ENCODE peak calls at places on chromosomes 3 and 15, in five cellular contexts. One of them, this sample, is unnamed.

GRCh38 chr3:195041871-195042740 is 228.9 kb downstream of the XXYLT1 start:
- DNase-seq in pulmonary artery endothelial cell: no peak
- DNase-seq in activated naive CD8-positive, alpha-beta T cell treated with anti-CD3 and anti-CD28 coated beads for 36 hours: no peak
- DNase-seq in mucosa of gallbladder: no peak
- DNase-seq in BJ: no peak
- DNase-seq in this sample: no peak

GRCh38 chr3:154642066-154642619 is 212.2 kb upstream of the GPR149 start:
- DNase-seq in activated naive CD8-positive, alpha-beta T cell treated with anti-CD3 and anti-CD28 coated beads for 36 hours: no peak
- DNase-seq in pulmonary artery endothelial cell: no peak
- DNase-seq in mucosa of gallbladder: no peak
- DNase-seq in BJ: no peak
- DNase-seq in this sample: no peak

GRCh38 chr3:33074217-33075067 is 22.5 kb downstream of the GLB1 start:
- DNase-seq in activated naive CD8-positive, alpha-beta T cell treated with anti-CD3 and anti-CD28 coated beads for 36 hours: peak
- DNase-seq in BJ: no peak
- DNase-seq in pulmonary artery endothelial cell: peak
- DNase-seq in mucosa of gallbladder: peak
- DNase-seq in this sample: peak

GRCh38 chr15:65421360-65422215 is 1.2 kb downstream of the IGDCC4 start:
- DNase-seq in mucosa of gallbladder: peak
- DNase-seq in activated naive CD8-positive, alpha-beta T cell treated with anti-CD3 and anti-CD28 coated beads for 36 hours: no peak
- DNase-seq in BJ: no peak
- DNase-seq in pulmonary artery endothelial cell: no peak
- DNase-seq in this sample: no peak

GRCh38 chr3:187112934-187113793 is 26.1 kb downstream of the RPL39L start:
- DNase-seq in pulmonary artery endothelial cell: no peak
- DNase-seq in BJ: no peak
- DNase-seq in activated naive CD8-positive, alpha-beta T cell treated with anti-CD3 and anti-CD28 coated beads for 36 hours: no peak
- DNase-seq in mucosa of gallbladder: no peak
- DNase-seq in this sample: no peak

GRCh38 chr15:43376017-43376705 is 5.3 kb downstream of the TUBGCP4 start:
- DNase-seq in mucosa of gallbladder: no peak
- DNase-seq in BJ: no peak
- DNase-seq in activated naive CD8-positive, alpha-beta T cell treated with anti-CD3 and anti-CD28 coated beads for 36 hours: peak
- DNase-seq in pulmonary artery endothelial cell: no peak
- DNase-seq in this sample: peak

GRCh38 chr3:37945803-37946530 is 44.6 kb upstream of the VILL start:
- DNase-seq in mucosa of gallbladder: peak
- DNase-seq in pulmonary artery endothelial cell: peak
- DNase-seq in BJ: peak
- DNase-seq in activated naive CD8-positive, alpha-beta T cell treated with anti-CD3 and anti-CD28 coated beads for 36 hours: no peak
- DNase-seq in this sample: peak

GRCh38 chr3:149654188-149654601 is 3.6 kb downstream of the WWTR1 start:
- DNase-seq in pulmonary artery endothelial cell: no peak
- DNase-seq in BJ: no peak
- DNase-seq in mucosa of gallbladder: no peak
- DNase-seq in activated naive CD8-positive, alpha-beta T cell treated with anti-CD3 and anti-CD28 coated beads for 36 hours: no peak
- DNase-seq in this sample: no peak

GRCh38 chr15:48563944-48564343 is 81.6 kb downstream of the FBN1 start:
- DNase-seq in activated naive CD8-positive, alpha-beta T cell treated with anti-CD3 and anti-CD28 coated beads for 36 hours: no peak
- DNase-seq in mucosa of gallbladder: no peak
- DNase-seq in pulmonary artery endothelial cell: no peak
- DNase-seq in BJ: no peak
- DNase-seq in this sample: no peak

GRCh38 chr15:50135123-50135541 is 16.1 kb upstream of the ATP8B4 start:
- DNase-seq in mucosa of gallbladder: no peak
- DNase-seq in BJ: no peak
- DNase-seq in pulmonary artery endothelial cell: no peak
- DNase-seq in activated naive CD8-positive, alpha-beta T cell treated with anti-CD3 and anti-CD28 coated beads for 36 hours: peak
- DNase-seq in this sample: no peak

GRCh38 chr15:92098869-92099268 is 245.4 kb downstream of the SLCO3A1 start:
- DNase-seq in activated naive CD8-positive, alpha-beta T cell treated with anti-CD3 and anti-CD28 coated beads for 36 hours: no peak
- DNase-seq in pulmonary artery endothelial cell: no peak
- DNase-seq in mucosa of gallbladder: peak
- DNase-seq in BJ: no peak
- DNase-seq in this sample: no peak

GRCh38 chr3:172688588-172688987 is 22.3 kb downstream of the NCEH1 start:
- DNase-seq in activated naive CD8-positive, alpha-beta T cell treated with anti-CD3 and anti-CD28 coated beads for 36 hours: no peak
- DNase-seq in BJ: no peak
- DNase-seq in mucosa of gallbladder: no peak
- DNase-seq in pulmonary artery endothelial cell: no peak
- DNase-seq in this sample: no peak

GRCh38 chr15:98677345-98678059 is 29.2 kb downstream of the IGF1R start:
- DNase-seq in activated naive CD8-positive, alpha-beta T cell treated with anti-CD3 and anti-CD28 coated beads for 36 hours: no peak
- DNase-seq in BJ: no peak
- DNase-seq in mucosa of gallbladder: no peak
- DNase-seq in pulmonary artery endothelial cell: no peak
- DNase-seq in this sample: no peak

GRCh38 chr3:13115616-13115910 is 42.3 kb upstream of the IQSEC1 start:
- DNase-seq in BJ: no peak
- DNase-seq in pulmonary artery endothelial cell: no peak
- DNase-seq in activated naive CD8-positive, alpha-beta T cell treated with anti-CD3 and anti-CD28 coated beads for 36 hours: no peak
- DNase-seq in mucosa of gallbladder: no peak
- DNase-seq in this sample: no peak

GRCh38 chr3:193301441-193301840 is 60.4 kb downstream of the PLAAT1 start:
- DNase-seq in BJ: no peak
- DNase-seq in pulmonary artery endothelial cell: peak
- DNase-seq in mucosa of gallbladder: no peak
- DNase-seq in activated naive CD8-positive, alpha-beta T cell treated with anti-CD3 and anti-CD28 coated beads for 36 hours: no peak
- DNase-seq in this sample: peak

GRCh38 chr3:101193957-101194356 is 126.4 kb downstream of the IMPG2 start:
- DNase-seq in mucosa of gallbladder: no peak
- DNase-seq in BJ: no peak
- DNase-seq in pulmonary artery endothelial cell: no peak
- DNase-seq in activated naive CD8-positive, alpha-beta T cell treated with anti-CD3 and anti-CD28 coated beads for 36 hours: no peak
- DNase-seq in this sample: no peak

GRCh38 chr15:31487811-31488436 is 161.3 kb downstream of the KLF13 start:
- DNase-seq in mucosa of gallbladder: no peak
- DNase-seq in BJ: no peak
- DNase-seq in activated naive CD8-positive, alpha-beta T cell treated with anti-CD3 and anti-CD28 coated beads for 36 hours: peak
- DNase-seq in pulmonary artery endothelial cell: no peak
- DNase-seq in this sample: no peak

GRCh38 chr15:46312133-46312740 is 677.4 kb downstream of the SQOR start:
- DNase-seq in pulmonary artery endothelial cell: peak
- DNase-seq in activated naive CD8-positive, alpha-beta T cell treated with anti-CD3 and anti-CD28 coated beads for 36 hours: peak
- DNase-seq in mucosa of gallbladder: peak
- DNase-seq in BJ: no peak
- DNase-seq in this sample: peak

GRCh38 chr15:58447244-58448010 is 15.6 kb downstream of the LIPC start:
- DNase-seq in BJ: peak
- DNase-seq in pulmonary artery endothelial cell: no peak
- DNase-seq in mucosa of gallbladder: no peak
- DNase-seq in activated naive CD8-positive, alpha-beta T cell treated with anti-CD3 and anti-CD28 coated beads for 36 hours: no peak
- DNase-seq in this sample: peak

GRCh38 chr15:62889734-62890505 is 152.6 kb upstream of the TPM1 start:
- DNase-seq in BJ: no peak
- DNase-seq in activated naive CD8-positive, alpha-beta T cell treated with anti-CD3 and anti-CD28 coated beads for 36 hours: no peak
- DNase-seq in pulmonary artery endothelial cell: peak
- DNase-seq in mucosa of gallbladder: peak
- DNase-seq in this sample: peak

GRCh38 chr15:82301296-82302016 is 38.8 kb downstream of the SAXO2 start:
- DNase-seq in activated naive CD8-positive, alpha-beta T cell treated with anti-CD3 and anti-CD28 coated beads for 36 hours: no peak
- DNase-seq in pulmonary artery endothelial cell: no peak
- DNase-seq in mucosa of gallbladder: no peak
- DNase-seq in BJ: no peak
- DNase-seq in this sample: no peak

GRCh38 chr3:19901918-19902317 is 32.1 kb downstream of the EFHB start:
- DNase-seq in activated naive CD8-positive, alpha-beta T cell treated with anti-CD3 and anti-CD28 coated beads for 36 hours: no peak
- DNase-seq in BJ: no peak
- DNase-seq in pulmonary artery endothelial cell: no peak
- DNase-seq in mucosa of gallbladder: peak
- DNase-seq in this sample: no peak

GRCh38 chr3:30893678-30894325 is 659 bp downstream of the GADL1 start:
- DNase-seq in activated naive CD8-positive, alpha-beta T cell treated with anti-CD3 and anti-CD28 coated beads for 36 hours: no peak
- DNase-seq in pulmonary artery endothelial cell: no peak
- DNase-seq in BJ: no peak
- DNase-seq in mucosa of gallbladder: no peak
- DNase-seq in this sample: no peak

GRCh38 chr3:78255403-78255802 is 1215.5 kb downstream of the ROBO2 start:
- DNase-seq in pulmonary artery endothelial cell: no peak
- DNase-seq in mucosa of gallbladder: no peak
- DNase-seq in activated naive CD8-positive, alpha-beta T cell treated with anti-CD3 and anti-CD28 coated beads for 36 hours: no peak
- DNase-seq in BJ: peak
- DNase-seq in this sample: no peak

GRCh38 chr15:74977599-74977998 is 17.8 kb upstream of the SCAMP5 start:
- DNase-seq in BJ: no peak
- DNase-seq in mucosa of gallbladder: no peak
- DNase-seq in pulmonary artery endothelial cell: no peak
- DNase-seq in activated naive CD8-positive, alpha-beta T cell treated with anti-CD3 and anti-CD28 coated beads for 36 hours: no peak
- DNase-seq in this sample: no peak

GRCh38 chr15:63277893-63278505 is 594 bp downstream of the APH1B start:
- DNase-seq in mucosa of gallbladder: no peak
- DNase-seq in pulmonary artery endothelial cell: no peak
- DNase-seq in BJ: no peak
- DNase-seq in activated naive CD8-positive, alpha-beta T cell treated with anti-CD3 and anti-CD28 coated beads for 36 hours: no peak
- DNase-seq in this sample: no peak

GRCh38 chr3:85912981-85913380 is 954.2 kb downstream of the CADM2 start:
- DNase-seq in pulmonary artery endothelial cell: no peak
- DNase-seq in BJ: no peak
- DNase-seq in mucosa of gallbladder: no peak
- DNase-seq in activated naive CD8-positive, alpha-beta T cell treated with anti-CD3 and anti-CD28 coated beads for 36 hours: no peak
- DNase-seq in this sample: no peak

GRCh38 chr15:83784975-83785374 is 131.1 kb downstream of the ADAMTSL3 start:
- DNase-seq in BJ: no peak
- DNase-seq in mucosa of gallbladder: no peak
- DNase-seq in pulmonary artery endothelial cell: no peak
- DNase-seq in activated naive CD8-positive, alpha-beta T cell treated with anti-CD3 and anti-CD28 coated beads for 36 hours: no peak
- DNase-seq in this sample: no peak

GRCh38 chr3:105553851-105554250 is 187.1 kb downstream of the ALCAM start:
- DNase-seq in BJ: peak
- DNase-seq in pulmonary artery endothelial cell: no peak
- DNase-seq in mucosa of gallbladder: no peak
- DNase-seq in activated naive CD8-positive, alpha-beta T cell treated with anti-CD3 and anti-CD28 coated beads for 36 hours: no peak
- DNase-seq in this sample: no peak

GRCh38 chr3:123610331-123610730 is 25.5 kb upstream of the HACD2 start:
- DNase-seq in mucosa of gallbladder: no peak
- DNase-seq in pulmonary artery endothelial cell: no peak
- DNase-seq in BJ: no peak
- DNase-seq in activated naive CD8-positive, alpha-beta T cell treated with anti-CD3 and anti-CD28 coated beads for 36 hours: no peak
- DNase-seq in this sample: no peak

GRCh38 chr15:40768492-40769309 is 1.1 kb upstream of the C15orf62 start:
- DNase-seq in mucosa of gallbladder: no peak
- DNase-seq in BJ: no peak
- DNase-seq in pulmonary artery endothelial cell: no peak
- DNase-seq in activated naive CD8-positive, alpha-beta T cell treated with anti-CD3 and anti-CD28 coated beads for 36 hours: no peak
- DNase-seq in this sample: no peak

GRCh38 chr3:190036631-190037030 is 84.1 kb downstream of the P3H2 start:
- DNase-seq in BJ: no peak
- DNase-seq in pulmonary artery endothelial cell: no peak
- DNase-seq in activated naive CD8-positive, alpha-beta T cell treated with anti-CD3 and anti-CD28 coated beads for 36 hours: no peak
- DNase-seq in mucosa of gallbladder: no peak
- DNase-seq in this sample: no peak